ENCODE peak calls at places on chromosomes 3 and 15, in seven cellular contexts. One of them, this sample, is unnamed.

GRCh38 chr3:71916747-71917369 is 131.9 kb upstream of the PROK2 start:
- DNase-seq in keratinocyte: no peak
- DNase-seq in cardiac fibroblast: peak; percentile 47
- DNase-seq in glutamatergic neuron: no peak
- DNase-seq in mesothelial cell of epicardium: no peak
- DNase-seq in type B pancreatic cell: no peak
- DNase-seq in adrenal gland: peak; percentile 52
- DNase-seq in this sample: no peak

GRCh38 chr15:52306270-52306669 is 10.7 kb upstream of the MYO5C start:
- DNase-seq in keratinocyte: peak; percentile 26
- DNase-seq in cardiac fibroblast: peak; percentile 36
- DNase-seq in glutamatergic neuron: no peak
- DNase-seq in mesothelial cell of epicardium: no peak
- DNase-seq in type B pancreatic cell: no peak
- DNase-seq in adrenal gland: no peak
- DNase-seq in this sample: no peak

GRCh38 chr3:125045965-125046364 is 9.8 kb downstream of the HEG1 start:
- DNase-seq in keratinocyte: no peak
- DNase-seq in cardiac fibroblast: peak; percentile 62
- DNase-seq in glutamatergic neuron: no peak
- DNase-seq in mesothelial cell of epicardium: no peak
- DNase-seq in type B pancreatic cell: no peak
- DNase-seq in adrenal gland: no peak
- DNase-seq in this sample: no peak

GRCh38 chr15:23561914-23562313 is 3.6 kb upstream of the MKRN3 start:
- DNase-seq in keratinocyte: no peak
- DNase-seq in cardiac fibroblast: no peak
- DNase-seq in glutamatergic neuron: no peak
- DNase-seq in mesothelial cell of epicardium: no peak
- DNase-seq in type B pancreatic cell: no peak
- DNase-seq in adrenal gland: no peak
- DNase-seq in this sample: no peak

GRCh38 chr15:82768414-82769081 is 37.3 kb downstream of the FSD2 start:
- DNase-seq in keratinocyte: no peak
- DNase-seq in cardiac fibroblast: no peak
- DNase-seq in glutamatergic neuron: no peak
- DNase-seq in mesothelial cell of epicardium: no peak
- DNase-seq in type B pancreatic cell: no peak
- DNase-seq in adrenal gland: no peak
- DNase-seq in this sample: peak; percentile 25

GRCh38 chr3:70740872-70741271 is 428.4 kb upstream of the MDFIC2 start:
- DNase-seq in keratinocyte: no peak
- DNase-seq in cardiac fibroblast: no peak
- DNase-seq in glutamatergic neuron: no peak
- DNase-seq in mesothelial cell of epicardium: no peak
- DNase-seq in type B pancreatic cell: no peak
- DNase-seq in adrenal gland: no peak
- DNase-seq in this sample: no peak

GRCh38 chr3:14201881-14202684 is 23.5 kb downstream of the LSM3 start:
- DNase-seq in keratinocyte: no peak
- DNase-seq in cardiac fibroblast: peak; percentile 31
- DNase-seq in glutamatergic neuron: no peak
- DNase-seq in mesothelial cell of epicardium: no peak
- DNase-seq in type B pancreatic cell: no peak
- DNase-seq in adrenal gland: no peak
- DNase-seq in this sample: peak; percentile 44

GRCh38 chr15:63514533-63514943 is 10.1 kb downstream of the USP3 start:
- DNase-seq in keratinocyte: no peak
- DNase-seq in cardiac fibroblast: peak; percentile 80
- DNase-seq in glutamatergic neuron: no peak
- DNase-seq in mesothelial cell of epicardium: no peak
- DNase-seq in type B pancreatic cell: no peak
- DNase-seq in adrenal gland: no peak
- DNase-seq in this sample: no peak

GRCh38 chr3:133868758-133869429 is 26.8 kb downstream of the RAB6B start:
- DNase-seq in keratinocyte: no peak
- DNase-seq in cardiac fibroblast: no peak
- DNase-seq in glutamatergic neuron: no peak
- DNase-seq in mesothelial cell of epicardium: no peak
- DNase-seq in type B pancreatic cell: no peak
- DNase-seq in adrenal gland: no peak
- DNase-seq in this sample: no peak

GRCh38 chr3:16828815-16829214 is 55.9 kb upstream of the PLCL2 start:
- DNase-seq in keratinocyte: no peak
- DNase-seq in cardiac fibroblast: peak; percentile 70
- DNase-seq in glutamatergic neuron: peak; percentile 63
- DNase-seq in mesothelial cell of epicardium: no peak
- DNase-seq in type B pancreatic cell: no peak
- DNase-seq in adrenal gland: no peak
- DNase-seq in this sample: no peak

GRCh38 chr3:74651239-74651638 is 36.8 kb upstream of the CNTN3 start:
- DNase-seq in keratinocyte: no peak
- DNase-seq in cardiac fibroblast: peak; percentile 38
- DNase-seq in glutamatergic neuron: no peak
- DNase-seq in mesothelial cell of epicardium: no peak
- DNase-seq in type B pancreatic cell: no peak
- DNase-seq in adrenal gland: no peak
- DNase-seq in this sample: no peak

GRCh38 chr3:126476166-126476975 is 680 bp upstream of the ZXDC start:
- DNase-seq in keratinocyte: peak; percentile 33
- DNase-seq in cardiac fibroblast: peak; percentile 57
- DNase-seq in glutamatergic neuron: no peak
- DNase-seq in mesothelial cell of epicardium: no peak
- DNase-seq in type B pancreatic cell: no peak
- DNase-seq in adrenal gland: no peak
- DNase-seq in this sample: no peak

GRCh38 chr3:24367681-24368264 is 126.9 kb downstream of the THRB start:
- DNase-seq in keratinocyte: no peak
- DNase-seq in cardiac fibroblast: no peak
- DNase-seq in glutamatergic neuron: no peak
- DNase-seq in mesothelial cell of epicardium: no peak
- DNase-seq in type B pancreatic cell: no peak
- DNase-seq in adrenal gland: no peak
- DNase-seq in this sample: no peak

GRCh38 chr3:11481561-11481960 is 162.2 kb downstream of the VGLL4 start:
- DNase-seq in keratinocyte: no peak
- DNase-seq in cardiac fibroblast: no peak
- DNase-seq in glutamatergic neuron: no peak
- DNase-seq in mesothelial cell of epicardium: no peak
- DNase-seq in type B pancreatic cell: no peak
- DNase-seq in adrenal gland: no peak
- DNase-seq in this sample: no peak

GRCh38 chr3:175672119-175672689 is 813.1 kb downstream of the NAALADL2 start:
- DNase-seq in keratinocyte: no peak
- DNase-seq in cardiac fibroblast: peak; percentile 33
- DNase-seq in glutamatergic neuron: no peak
- DNase-seq in mesothelial cell of epicardium: no peak
- DNase-seq in type B pancreatic cell: no peak
- DNase-seq in adrenal gland: no peak
- DNase-seq in this sample: no peak

GRCh38 chr3:127206154-127206553 is 13.2 kb downstream of the PRR23E start:
- DNase-seq in keratinocyte: no peak
- DNase-seq in cardiac fibroblast: no peak
- DNase-seq in glutamatergic neuron: no peak
- DNase-seq in mesothelial cell of epicardium: no peak
- DNase-seq in type B pancreatic cell: no peak
- DNase-seq in adrenal gland: no peak
- DNase-seq in this sample: no peak

GRCh38 chr15:54803139-54803808 is 393.5 kb downstream of the RSL24D1 start:
- DNase-seq in keratinocyte: no peak
- DNase-seq in cardiac fibroblast: no peak
- DNase-seq in glutamatergic neuron: no peak
- DNase-seq in mesothelial cell of epicardium: no peak
- DNase-seq in type B pancreatic cell: no peak
- DNase-seq in adrenal gland: no peak
- DNase-seq in this sample: no peak

GRCh38 chr3:179100652-179101051 is 29.0 kb upstream of the ZMAT3 start:
- DNase-seq in keratinocyte: no peak
- DNase-seq in cardiac fibroblast: no peak
- DNase-seq in glutamatergic neuron: no peak
- DNase-seq in mesothelial cell of epicardium: no peak
- DNase-seq in type B pancreatic cell: no peak
- DNase-seq in adrenal gland: peak; percentile 70
- DNase-seq in this sample: no peak

GRCh38 chr3:179093807-179094206 is 22.2 kb upstream of the ZMAT3 start:
- DNase-seq in keratinocyte: no peak
- DNase-seq in cardiac fibroblast: no peak
- DNase-seq in glutamatergic neuron: no peak
- DNase-seq in mesothelial cell of epicardium: no peak
- DNase-seq in type B pancreatic cell: no peak
- DNase-seq in adrenal gland: no peak
- DNase-seq in this sample: no peak

GRCh38 chr3:179098388-179099077 is 26.9 kb upstream of the ZMAT3 start:
- DNase-seq in keratinocyte: no peak
- DNase-seq in cardiac fibroblast: peak; percentile 41
- DNase-seq in glutamatergic neuron: no peak
- DNase-seq in mesothelial cell of epicardium: no peak
- DNase-seq in type B pancreatic cell: no peak
- DNase-seq in adrenal gland: no peak
- DNase-seq in this sample: no peak
- TF ChIP-seq CTCF in keratinocyte: no peak
- TF ChIP-seq CTCF in cardiac fibroblast: peak; percentile 36
- TF ChIP-seq CTCF in glutamatergic neuron: no peak
- TF ChIP-seq CTCF in mesothelial cell of epicardium: no peak
- TF ChIP-seq CTCF in type B pancreatic cell: no peak
- TF ChIP-seq CTCF in adrenal gland: peak; percentile 21
- TF ChIP-seq CTCF in this sample: peak; percentile 48

GRCh38 chr3:53069422-53070068 is 23.7 kb upstream of the SFMBT1 start:
- DNase-seq in keratinocyte: no peak
- DNase-seq in cardiac fibroblast: peak; percentile 26
- DNase-seq in glutamatergic neuron: no peak
- DNase-seq in mesothelial cell of epicardium: no peak
- DNase-seq in type B pancreatic cell: no peak
- DNase-seq in adrenal gland: no peak
- DNase-seq in this sample: no peak
- TF ChIP-seq CTCF in keratinocyte: no peak
- TF ChIP-seq CTCF in cardiac fibroblast: no peak
- TF ChIP-seq CTCF in glutamatergic neuron: no peak
- TF ChIP-seq CTCF in mesothelial cell of epicardium: no peak
- TF ChIP-seq CTCF in type B pancreatic cell: peak; percentile 27
- TF ChIP-seq CTCF in adrenal gland: no peak
- TF ChIP-seq CTCF in this sample: peak; percentile 11

DNA sequence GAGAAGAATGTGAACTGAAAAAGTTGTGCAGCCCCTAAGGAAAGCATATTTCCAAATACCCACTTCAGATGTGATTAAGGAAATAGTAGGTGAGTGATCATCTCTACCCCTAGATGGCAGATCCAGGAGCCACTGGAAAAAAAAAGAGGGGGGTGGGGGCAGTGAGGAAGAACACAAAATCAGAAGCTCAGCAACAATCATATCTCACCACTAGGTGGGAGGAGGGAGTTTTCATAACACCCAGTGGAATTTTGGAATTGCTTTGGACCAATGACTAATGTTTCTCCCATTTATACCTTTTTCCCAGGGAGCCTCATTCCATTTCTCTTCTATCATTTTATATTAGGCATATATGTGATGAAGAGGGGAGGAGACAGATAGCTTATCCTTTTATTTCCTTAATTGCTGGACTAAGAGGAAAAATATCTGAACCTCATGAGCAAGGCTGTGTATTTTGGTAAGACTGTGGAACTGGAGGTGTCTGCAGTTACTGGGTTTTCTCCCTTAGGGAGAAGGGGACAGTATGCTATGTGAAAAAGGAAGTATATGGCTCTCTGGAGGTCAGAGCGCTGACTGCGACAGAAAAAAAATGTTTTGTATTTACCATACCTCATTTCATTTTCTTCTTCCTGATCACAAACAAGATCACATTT is 363.4 kb downstream of the GAP43 start:
- DNase-seq in keratinocyte: no peak
- DNase-seq in cardiac fibroblast: peak; percentile 24
- DNase-seq in glutamatergic neuron: no peak
- DNase-seq in mesothelial cell of epicardium: no peak
- DNase-seq in type B pancreatic cell: no peak
- DNase-seq in adrenal gland: no peak
- DNase-seq in this sample: no peak
- TF ChIP-seq CTCF in keratinocyte: peak; percentile 67
- TF ChIP-seq CTCF in cardiac fibroblast: peak; percentile 57
- TF ChIP-seq CTCF in glutamatergic neuron: peak; percentile 84
- TF ChIP-seq CTCF in mesothelial cell of epicardium: peak; percentile 59
- TF ChIP-seq CTCF in type B pancreatic cell: peak; percentile 62
- TF ChIP-seq CTCF in adrenal gland: no peak
- TF ChIP-seq CTCF in this sample: peak; percentile 47

GRCh38 chr3:163601426-163601825 is 1476.9 kb downstream of the SI start:
- DNase-seq in keratinocyte: no peak
- DNase-seq in cardiac fibroblast: no peak
- DNase-seq in glutamatergic neuron: no peak
- DNase-seq in mesothelial cell of epicardium: no peak
- DNase-seq in type B pancreatic cell: no peak
- DNase-seq in adrenal gland: no peak
- DNase-seq in this sample: no peak

GRCh38 chr3:163605915-163606314 is 1472.4 kb downstream of the SI start:
- DNase-seq in keratinocyte: no peak
- DNase-seq in cardiac fibroblast: no peak
- DNase-seq in glutamatergic neuron: no peak
- DNase-seq in mesothelial cell of epicardium: no peak
- DNase-seq in type B pancreatic cell: no peak
- DNase-seq in adrenal gland: no peak
- DNase-seq in this sample: no peak
- TF ChIP-seq CTCF in keratinocyte: no peak
- TF ChIP-seq CTCF in cardiac fibroblast: no peak
- TF ChIP-seq CTCF in glutamatergic neuron: no peak
- TF ChIP-seq CTCF in mesothelial cell of epicardium: no peak
- TF ChIP-seq CTCF in type B pancreatic cell: no peak
- TF ChIP-seq CTCF in adrenal gland: no peak
- TF ChIP-seq CTCF in this sample: no peak